ENCODE peak calls at places on chromosomes 2 and 18, in five cellular contexts. One of them, this sample, is unnamed.

GRCh38 chr2:25323042-25323514 is 18.6 kb downstream of the DNMT3A start:
- DNase-seq in IMR-90: peak; percentile 45
- DNase-seq in HCT116: no peak
- DNase-seq in ovary: no peak
- DNase-seq in testis: peak; percentile 50
- DNase-seq in this sample: no peak

GRCh38 chr18:12283256-12283655 is 24.8 kb upstream of the TUBB6 start:
- DNase-seq in IMR-90: peak; percentile 66
- DNase-seq in testis: no peak
- DNase-seq in HCT116: peak; percentile 73
- DNase-seq in ovary: no peak
- DNase-seq in this sample: no peak

GRCh38 chr2:157476915-157477709 is 33.2 kb upstream of the CYTIP start:
- DNase-seq in ovary: no peak
- DNase-seq in HCT116: no peak
- DNase-seq in testis: no peak
- DNase-seq in IMR-90: peak; percentile 8
- DNase-seq in this sample: no peak

GRCh38 chr18:8121091-8121490 is 488.1 kb upstream of the RAB12 start:
- DNase-seq in HCT116: no peak
- DNase-seq in ovary: no peak
- DNase-seq in IMR-90: no peak
- DNase-seq in testis: no peak
- DNase-seq in this sample: no peak

GRCh38 chr2:189287982-189288494 is 108.5 kb upstream of the COL5A2 start:
- DNase-seq in ovary: no peak
- DNase-seq in IMR-90: peak; percentile 91
- DNase-seq in HCT116: peak; percentile 34
- DNase-seq in testis: no peak
- DNase-seq in this sample: no peak

GRCh38 chr2:75113217-75113616 is 86.1 kb downstream of the TACR1 start:
- DNase-seq in ovary: no peak
- DNase-seq in HCT116: no peak
- DNase-seq in IMR-90: no peak
- DNase-seq in testis: no peak
- DNase-seq in this sample: no peak

GRCh38 chr2:131656816-131657633 is 129.3 kb downstream of the CCDC74A start:
- DNase-seq in testis: no peak
- DNase-seq in ovary: no peak
- DNase-seq in IMR-90: no peak
- DNase-seq in HCT116: no peak
- DNase-seq in this sample: no peak

GRCh38 chr2:26615336-26616031 is 25.7 kb downstream of the CIB4 start:
- DNase-seq in IMR-90: no peak
- DNase-seq in HCT116: peak; percentile 29
- DNase-seq in ovary: peak; percentile 12
- DNase-seq in testis: no peak
- DNase-seq in this sample: no peak

GRCh38 chr2:211055438-211055837 is 499.0 kb downstream of the CPS1 start:
- DNase-seq in IMR-90: no peak
- DNase-seq in HCT116: peak; percentile 8
- DNase-seq in ovary: no peak
- DNase-seq in testis: peak; percentile 46
- DNase-seq in this sample: no peak

GRCh38 chr18:27585602-27586173 is 400.6 kb upstream of the CHST9 start:
- DNase-seq in testis: no peak
- DNase-seq in IMR-90: no peak
- DNase-seq in HCT116: no peak
- DNase-seq in ovary: no peak
- DNase-seq in this sample: peak; percentile 5

GRCh38 chr2:142037051-142037450 is 93.8 kb downstream of the LRP1B start:
- DNase-seq in HCT116: no peak
- DNase-seq in testis: no peak
- DNase-seq in ovary: no peak
- DNase-seq in IMR-90: no peak
- DNase-seq in this sample: no peak

GRCh38 chr2:174691203-174691779 is 73.0 kb downstream of the CHRNA1 start:
- DNase-seq in HCT116: no peak
- DNase-seq in IMR-90: no peak
- DNase-seq in testis: no peak
- DNase-seq in ovary: no peak
- DNase-seq in this sample: no peak

GRCh38 chr18:77992057-77992456 is 742.4 kb downstream of the GALR1 start:
- DNase-seq in ovary: no peak
- DNase-seq in testis: no peak
- DNase-seq in HCT116: no peak
- DNase-seq in IMR-90: no peak
- DNase-seq in this sample: no peak

GRCh38 chr18:77990131-77990530 is 740.5 kb downstream of the GALR1 start:
- DNase-seq in testis: no peak
- DNase-seq in HCT116: no peak
- DNase-seq in ovary: no peak
- DNase-seq in IMR-90: no peak
- DNase-seq in this sample: no peak

GRCh38 chr18:77990901-77991300 is 741.3 kb downstream of the GALR1 start:
- DNase-seq in ovary: no peak
- DNase-seq in HCT116: no peak
- DNase-seq in IMR-90: no peak
- DNase-seq in testis: no peak
- DNase-seq in this sample: no peak

GRCh38 chr18:77995593-77995992 is 745.9 kb downstream of the GALR1 start:
- DNase-seq in IMR-90: no peak
- DNase-seq in testis: no peak
- DNase-seq in HCT116: no peak
- DNase-seq in ovary: no peak
- DNase-seq in this sample: no peak

GRCh38 chr18:77993188-77993981 is 743.7 kb downstream of the GALR1 start:
- DNase-seq in IMR-90: no peak
- DNase-seq in ovary: no peak
- DNase-seq in testis: peak; percentile 56
- DNase-seq in HCT116: no peak
- DNase-seq in this sample: no peak
- TF ChIP-seq POLR2A in IMR-90: no peak
- TF ChIP-seq POLR2A in ovary: no peak
- TF ChIP-seq POLR2A in testis: no peak
- TF ChIP-seq POLR2A in HCT116: no peak
- TF ChIP-seq POLR2A in this sample: no peak

GRCh38 chr18:44093253-44093652 is 587.4 kb upstream of the SETBP1 start:
- DNase-seq in HCT116: no peak
- DNase-seq in testis: no peak
- DNase-seq in IMR-90: no peak
- DNase-seq in ovary: no peak
- DNase-seq in this sample: no peak

GRCh38 chr18:44096016-44096415 is 584.7 kb upstream of the SETBP1 start:
- DNase-seq in ovary: no peak
- DNase-seq in IMR-90: no peak
- DNase-seq in HCT116: no peak
- DNase-seq in testis: no peak
- DNase-seq in this sample: no peak

GRCh38 chr18:44098551-44099098 is 582.1 kb upstream of the SETBP1 start:
- DNase-seq in IMR-90: peak; percentile 17
- DNase-seq in testis: no peak
- DNase-seq in ovary: no peak
- DNase-seq in HCT116: no peak
- DNase-seq in this sample: no peak
- TF ChIP-seq CTCF in IMR-90: no peak
- TF ChIP-seq CTCF in testis: no peak
- TF ChIP-seq CTCF in ovary: no peak
- TF ChIP-seq CTCF in HCT116: no peak
- TF ChIP-seq CTCF in this sample: no peak

GRCh38 chr18:32358529-32358928 is 112.2 kb downstream of the GAREM1 start:
- DNase-seq in HCT116: no peak
- DNase-seq in IMR-90: no peak
- DNase-seq in testis: peak; percentile 79
- DNase-seq in ovary: no peak
- DNase-seq in this sample: peak; percentile 75
- TF ChIP-seq POLR2A in HCT116: no peak
- TF ChIP-seq POLR2A in IMR-90: no peak
- TF ChIP-seq POLR2A in testis: no peak
- TF ChIP-seq POLR2A in ovary: no peak
- TF ChIP-seq POLR2A in this sample: peak; percentile 10

DNA sequence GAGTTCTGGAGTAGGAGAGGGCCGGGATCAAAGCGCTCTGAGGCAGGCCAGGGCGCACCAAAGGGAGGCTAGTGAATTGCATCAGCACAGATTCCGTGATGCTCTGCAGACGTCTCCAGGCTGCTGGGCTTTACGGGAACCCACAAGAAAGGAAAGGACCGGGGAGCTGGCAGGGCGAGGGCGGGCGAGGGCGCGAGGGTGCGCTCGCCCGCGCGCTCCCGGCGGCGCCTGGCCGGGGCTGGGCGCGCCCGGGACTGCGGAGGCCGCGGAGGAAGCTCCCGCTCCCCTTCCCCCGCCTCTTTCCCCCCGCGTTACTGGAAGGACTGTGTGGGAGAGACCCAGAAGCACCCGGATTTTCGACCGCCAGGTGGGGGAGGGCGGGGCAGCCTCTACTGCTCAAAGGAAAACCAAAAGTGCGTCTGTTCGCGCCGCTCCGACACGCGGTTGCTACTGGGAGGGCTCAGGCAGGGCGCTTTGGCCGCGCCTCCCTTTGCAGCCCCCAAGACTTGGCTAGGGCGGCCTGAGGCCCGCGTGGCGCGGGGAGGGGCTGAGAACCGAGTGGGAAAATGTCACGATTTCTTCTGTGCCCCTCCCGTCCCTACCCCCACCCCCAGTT is 2.3 kb upstream of the FOSL2 start:
- DNase-seq in testis: peak; percentile 88
- DNase-seq in HCT116: peak; percentile 70
- DNase-seq in ovary: peak; percentile 95
- DNase-seq in IMR-90: peak; percentile 91
- DNase-seq in this sample: peak; percentile 82
- TF ChIP-seq CTCF in testis: no peak
- TF ChIP-seq CTCF in HCT116: no peak
- TF ChIP-seq CTCF in ovary: no peak
- TF ChIP-seq CTCF in IMR-90: no peak
- TF ChIP-seq CTCF in this sample: peak; percentile 39

DNA sequence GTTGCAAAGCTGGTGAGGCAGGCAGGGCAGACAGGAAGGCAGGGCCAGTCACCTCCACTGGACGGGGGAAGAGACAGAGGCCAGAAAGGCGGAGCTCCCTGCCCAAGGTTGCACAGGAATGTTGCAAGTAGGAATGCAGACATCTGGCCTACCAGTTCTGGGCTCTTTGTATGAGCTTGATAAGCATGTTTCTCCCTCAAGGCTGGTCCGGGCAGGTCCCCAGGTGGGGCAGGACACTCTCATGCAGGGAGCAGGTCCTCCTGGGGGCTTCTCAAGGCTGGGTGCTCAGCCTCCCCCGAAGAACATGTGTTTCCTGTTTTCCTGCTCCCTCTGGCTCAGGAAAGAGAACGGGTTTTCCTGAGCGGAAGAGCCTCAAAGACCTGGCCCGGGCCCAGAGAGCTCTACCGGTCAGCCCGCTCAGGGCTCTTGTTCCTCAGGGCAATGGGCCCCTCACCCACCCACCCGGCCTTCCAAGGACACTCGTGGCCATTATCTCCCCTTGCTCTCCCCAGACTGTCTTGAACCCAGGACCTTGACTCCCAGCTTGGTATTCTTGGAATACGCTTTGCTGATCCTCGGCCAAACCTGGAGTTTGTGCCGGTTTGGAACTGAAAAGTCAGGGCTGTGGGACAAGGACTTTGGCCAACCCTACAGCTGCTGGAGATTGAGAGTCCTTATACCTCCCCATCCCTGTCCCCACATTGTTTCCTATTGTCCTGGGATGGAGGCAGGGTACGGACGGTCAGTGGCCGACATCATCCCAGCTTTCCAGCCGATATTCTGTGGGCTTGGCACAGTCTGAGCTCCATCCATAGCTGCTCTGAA is 87.7 kb upstream of the HAAO start:
- DNase-seq in IMR-90: no peak
- DNase-seq in ovary: peak; percentile 58
- DNase-seq in testis: peak; percentile 51
- DNase-seq in HCT116: no peak
- DNase-seq in this sample: peak; percentile 49
- TF ChIP-seq POLR2A in IMR-90: no peak
- TF ChIP-seq POLR2A in ovary: no peak
- TF ChIP-seq POLR2A in testis: no peak
- TF ChIP-seq POLR2A in HCT116: no peak
- TF ChIP-seq POLR2A in this sample: no peak

DNA sequence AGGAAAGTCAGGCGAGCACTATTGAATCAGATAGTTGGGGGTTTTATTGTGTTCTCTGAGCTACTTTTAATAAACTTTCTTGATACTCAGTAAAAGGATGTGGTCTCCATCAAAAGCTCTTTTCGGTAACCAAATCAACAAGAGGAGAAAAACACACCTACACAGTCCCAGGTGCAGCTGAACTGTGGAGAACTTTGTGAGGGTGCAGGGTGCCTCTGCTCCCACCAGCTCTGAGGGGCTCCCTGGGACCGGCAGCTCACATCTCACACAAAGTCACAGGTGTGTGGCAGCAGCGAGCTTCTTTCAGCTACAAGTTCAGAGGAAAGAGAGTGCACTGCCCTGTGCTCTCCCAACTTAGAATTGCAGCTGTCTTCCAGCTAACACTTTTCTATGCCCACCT is 650.4 kb downstream of the RNF144A start:
- DNase-seq in testis: no peak
- DNase-seq in HCT116: no peak
- DNase-seq in ovary: no peak
- DNase-seq in IMR-90: no peak
- DNase-seq in this sample: no peak
- TF ChIP-seq CTCF in testis: no peak
- TF ChIP-seq CTCF in HCT116: no peak
- TF ChIP-seq CTCF in ovary: no peak
- TF ChIP-seq CTCF in IMR-90: no peak
- TF ChIP-seq CTCF in this sample: no peak

This sample was measured in body of pancreas.